ENCODE peak calls at places on chromosome 12, in eight cellular contexts. N, H, P, S, K, B, O and Z are unnamed samples.

GRCh38 chr12:11727133-11727664 is 77.7 kb downstream of the ETV6 start:
- DNase-seq in N (no peak), H (no peak), P (no peak), S (no peak), K (no peak), B (no peak), O (peak; percentile 36), Z (no peak)

GRCh38 chr12:14279845-14280244 is 85.6 kb upstream of the ATF7IP start:
- DNase-seq in N (no peak), H (no peak), P (no peak), S (no peak), K (no peak), B (no peak), O (no peak), Z (no peak)

GRCh38 chr12:101793401-101793800 is 37.4 kb downstream of the GNPTAB start:
- DNase-seq in N (no peak), H (no peak), P (no peak), S (peak; percentile 76), K (peak; percentile 63), B (peak; percentile 78), O (peak; percentile 49), Z (no peak)

GRCh38 chr12:65787056-65787855 is 37.0 kb upstream of the HMGA2 start:
- DNase-seq in N (peak; percentile 82), H (no peak), P (peak; percentile 16), S (no peak), K (no peak), B (no peak), O (no peak), Z (no peak)

GRCh38 chr12:11885261-11886038 is 185.3 kb upstream of the BCL2L14 start:
- DNase-seq in N (no peak), H (peak; percentile 83), P (no peak), S (peak; percentile 76), K (peak; percentile 62), B (peak; percentile 54), O (no peak), Z (no peak)

GRCh38 chr12:13088503-13088902 is 15.0 kb downstream of the GSG1 start:
- DNase-seq in N (no peak), H (no peak), P (no peak), S (no peak), K (no peak), B (no peak), O (no peak), Z (no peak)

GRCh38 chr12:67275380-67275913 is 6.3 kb downstream of the CAND1 start:
- DNase-seq in N (no peak), H (no peak), P (no peak), S (no peak), K (peak; percentile 18), B (peak; percentile 22), O (no peak), Z (no peak)

GRCh38 chr12:130104114-130104513 is 58.1 kb upstream of the FZD10 start:
- DNase-seq in N (no peak), H (no peak), P (no peak), S (no peak), K (no peak), B (no peak), O (no peak), Z (no peak)

GRCh38 chr12:133220521-133220920 is 15.2 kb downstream of the ANHX start:
- DNase-seq in N (no peak), H (no peak), P (no peak), S (no peak), K (no peak), B (no peak), O (no peak), Z (no peak)

GRCh38 chr12:133221241-133221640 is 14.4 kb downstream of the ANHX start:
- DNase-seq in N (no peak), H (no peak), P (no peak), S (no peak), K (no peak), B (no peak), O (no peak), Z (no peak)

GRCh38 chr12:133215724-133216123 is 20.0 kb downstream of the ANHX start:
- DNase-seq in N (no peak), H (no peak), P (no peak), S (no peak), K (no peak), B (no peak), O (no peak), Z (no peak)

GRCh38 chr12:133222211-133222610 is 13.5 kb downstream of the ANHX start:
- DNase-seq in N (no peak), H (no peak), P (no peak), S (no peak), K (no peak), B (no peak), O (no peak), Z (no peak)

GRCh38 chr12:133217219-133217618 is 18.5 kb downstream of the ANHX start:
- DNase-seq in N (no peak), H (no peak), P (no peak), S (no peak), K (no peak), B (no peak), O (no peak), Z (no peak)
- H3K9me3 ChIP-seq in N (no peaks in the 10 kb centered on the region), H (peaks cover 7% of the 10 kb centered on the region), P (peaks cover 35% of the 10 kb centered on the region), S (peaks cover 76% of the 10 kb centered on the region), K (peaks cover 86% of the 10 kb centered on the region), B (no peaks in the 10 kb centered on the region), O (peaks cover 35% of the 10 kb centered on the region), Z (no peaks in the 10 kb centered on the region)

GRCh38 chr12:88802307-88802706 is 222.0 kb upstream of the KITLG start:
- DNase-seq in N (no peak), H (no peak), P (no peak), S (no peak), K (no peak), B (no peak), O (no peak), Z (no peak)
- H3K4me3 ChIP-seq in N (no peak overlapping the region), H (no peak overlapping the region), P (no peak overlapping the region), S (no peak overlapping the region), K (no peak overlapping the region), B (no peak overlapping the region), O (no peak overlapping the region), Z (no peak overlapping the region)

GRCh38 chr12:34400423-34400881 is 378.2 kb downstream of the ALG10 start:
- DNase-seq in N (peak; percentile 1), H (no peak), P (peak; percentile 4), S (no peak), K (no peak), B (no peak), O (no peak), Z (no peak)
- H3K9me3 ChIP-seq in N (no peaks in the 10 kb centered on the region), H (peaks cover 7% of the 10 kb centered on the region), P (peaks cover 3% of the 10 kb centered on the region), S (peaks cover 77% of the 10 kb centered on the region), K (peaks cover 7% of the 10 kb centered on the region), B (no peaks in the 10 kb centered on the region), O (peaks cover 5% of the 10 kb centered on the region), Z (no peaks in the 10 kb centered on the region)

GRCh38 chr12:51222461-51222860 is 4.6 kb upstream of the POU6F1 start:
- DNase-seq in N (no peak), H (no peak), P (no peak), S (no peak), K (no peak), B (no peak), O (no peak), Z (no peak)
- H3K4me3 ChIP-seq in N (no peak overlapping the region), H (no peak overlapping the region), P (no peak overlapping the region), S (no peak overlapping the region), K (no peak overlapping the region), B (no peak overlapping the region), O (no peak overlapping the region), Z (no peak overlapping the region)

GRCh38 chr12:34402899-34403705 is 380.8 kb downstream of the ALG10 start:
- DNase-seq in N (peak; percentile 0), H (no peak), P (peak; percentile 2), S (no peak), K (no peak), B (no peak), O (no peak), Z (no peak)

GRCh38 chr12:34399631-34400422 is 377.5 kb downstream of the ALG10 start:
- DNase-seq in N (peak; percentile 0), H (no peak), P (peak; percentile 2), S (no peak), K (no peak), B (no peak), O (no peak), Z (no peak)

GRCh38 chr12:34402228-34402898 is 380.1 kb downstream of the ALG10 start:
- DNase-seq in N (peak; percentile 0), H (no peak), P (peak; percentile 4), S (no peak), K (no peak), B (no peak), O (no peak), Z (no peak)

GRCh38 chr12:34401659-34402227 is 379.4 kb downstream of the ALG10 start:
- DNase-seq in N (peak; percentile 0), H (no peak), P (peak; percentile 6), S (no peak), K (no peak), B (no peak), O (no peak), Z (no peak)

GRCh38 chr12:34400986-34401658 is 378.8 kb downstream of the ALG10 start:
- DNase-seq in N (peak; percentile 0), H (no peak), P (peak; percentile 2), S (no peak), K (no peak), B (no peak), O (no peak), Z (no peak)
- H3K9me3 ChIP-seq in N (no peaks in the 10 kb centered on the region), H (peaks cover 7% of the 10 kb centered on the region), P (peaks cover 4% of the 10 kb centered on the region), S (peaks cover 76% of the 10 kb centered on the region), K (peaks cover 7% of the 10 kb centered on the region), B (no peaks in the 10 kb centered on the region), O (peaks cover 5% of the 10 kb centered on the region), Z (no peaks in the 10 kb centered on the region)

GRCh38 chr12:126726481-126727217 is 1540.3 kb upstream of the TMEM132C start:
- DNase-seq in N (no peak), H (no peak), P (no peak), S (no peak), K (no peak), B (no peak), O (no peak), Z (no peak)

GRCh38 chr12:126727218-126727601 is 1539.8 kb upstream of the TMEM132C start:
- DNase-seq in N (no peak), H (no peak), P (no peak), S (no peak), K (no peak), B (no peak), O (no peak), Z (no peak)

GRCh38 chr12:126727656-126728055 is 1539.3 kb upstream of the TMEM132C start:
- DNase-seq in N (no peak), H (no peak), P (no peak), S (no peak), K (no peak), B (no peak), O (no peak), Z (no peak)
- H3K4me3 ChIP-seq in N (no peak overlapping the region), H (no peak overlapping the region), P (no peak overlapping the region), S (no peak overlapping the region), K (no peak overlapping the region), B (no peak overlapping the region), O (no peak overlapping the region), Z (no peak overlapping the region)